ENCODE peak calls at places on chromosomes 16 and 17, in four cellular contexts. C is upper lobe of left lung, X is heart left ventricle, Y is HCT116. M is an unnamed sample.

GRCh38 chr17:28526381-28526780 is 20.2 kb downstream of the FOXN1 start:
- ATAC-seq in X (no peak), C (no peak), Y (no peak), M (no peak)

GRCh38 chr17:57356722-57357391 is 100.5 kb downstream of the MSI2 start:
- ATAC-seq in C (peak), Y (no peak), X (no peak), M (no peak)

GRCh38 chr17:4987767-4988083 is 250 bp upstream of the CAMTA2 start:
- ATAC-seq in Y (no peak), X (no peak), C (peak), M (peak)

GRCh38 chr16:63575031-63575430 is 1538.8 kb upstream of the CDH8 start:
- ATAC-seq in Y (no peak), X (no peak), C (no peak), M (no peak)

GRCh38 chr16:50576403-50577113 is 28.4 kb downstream of the NKD1 start:
- ATAC-seq in Y (no peak), X (no peak), C (no peak), M (no peak)

GRCh38 chr17:50828508-50829170 is 6.7 kb upstream of the WFIKKN2 start:
- ATAC-seq in C (no peak), X (no peak), Y (no peak), M (no peak)

GRCh38 chr17:14760212-14760611 is 459.3 kb downstream of the HS3ST3B1 start:
- ATAC-seq in X (no peak), C (no peak), Y (no peak), M (no peak)

GRCh38 chr16:72921106-72921505 is 126.8 kb downstream of the ZFHX3 start:
- ATAC-seq in X (peak), C (no peak), Y (no peak), M (no peak)

GRCh38 chr16:89413811-89414585 is 76.4 kb downstream of the ANKRD11 start:
- ATAC-seq in C (no peak), Y (no peak), X (no peak), M (no peak)

GRCh38 chr16:72967941-72968340 is 80.0 kb downstream of the ZFHX3 start:
- ATAC-seq in C (no peak), X (no peak), Y (no peak), M (no peak)

GRCh38 chr16:73350707-73351452 is 303.0 kb upstream of the ZFHX3 start:
- ATAC-seq in Y (no peak), C (no peak), X (peak), M (no peak)

GRCh38 chr17:17201907-17202306 is 4.2 kb downstream of the PLD6 start:
- ATAC-seq in C (no peak), X (peak), Y (no peak), M (no peak)

GRCh38 chr17:17860761-17861107 is 23.9 kb upstream of the SREBF1 start:
- ATAC-seq in X (no peak), C (peak), Y (no peak), M (no peak)

GRCh38 chr17:35542990-35543389 is 5.5 kb upstream of the SLFN12L start:
- ATAC-seq in X (no peak), Y (no peak), C (no peak), M (no peak)

GRCh38 chr16:49620868-49621239 is 235.1 kb downstream of the ZNF423 start:
- ATAC-seq in X (no peak), Y (peak), C (no peak), M (no peak)

GRCh38 chr17:58166682-58167081 is at the start of gene OR4D2:
- ATAC-seq in X (no peak), Y (no peak), C (no peak), M (no peak)

GRCh38 chr17:39224778-39225307 is 902 bp downstream of the STAC2 start:
- ATAC-seq in C (no peak), Y (no peak), X (peak), M (no peak)

GRCh38 chr17:55266051-55266957 is 1.5 kb downstream of the HLF start:
- ATAC-seq in C (peak), Y (no peak), X (peak), M (peak)

GRCh38 chr17:70527364-70527888 is 358.1 kb downstream of the KCNJ2 start:
- ATAC-seq in X (peak), C (peak), Y (no peak), M (peak)

GRCh38 chr17:57527437-57528083 is 217.5 kb downstream of the CCDC182 start:
- ATAC-seq in Y (no peak), X (no peak), C (no peak), M (no peak)

GRCh38 chr16:50081428-50082018 is 15.8 kb downstream of the HEATR3 start:
- ATAC-seq in Y (no peak), X (no peak), C (no peak), M (no peak)

GRCh38 chr16:12906271-12906670 is 4.9 kb downstream of the SHISA9 start:
- ATAC-seq in X (no peak), C (no peak), Y (no peak), M (no peak)

GRCh38 chr17:81808778-81809555 is 5.0 kb downstream of the GCGR start:
- ATAC-seq in C (no peak), X (no peak), Y (peak), M (no peak)

GRCh38 chr17:62653831-62654829 is 26.7 kb downstream of the MRC2 start:
- ATAC-seq in Y (no peak), X (peak), C (peak), M (peak)

GRCh38 chr17:39653662-39654331 is 11.4 kb upstream of the TCAP start:
- ATAC-seq in Y (peak), X (peak), C (peak), M (no peak)

GRCh38 chr17:50532452-50533024 is at the start of gene EPN3:
- ATAC-seq in C (peak), X (peak), Y (peak), M (no peak)

GRCh38 chr16:89160977-89161701 is 10.4 kb upstream of the CDH15 start:
- ATAC-seq in X (no peak), Y (no peak), C (no peak), M (no peak)

GRCh38 chr16:7239547-7239946 is 93.1 kb upstream of the RBFOX1 start:
- ATAC-seq in C (no peak), Y (no peak), X (no peak), M (no peak)

GRCh38 chr16:50372611-50373344 is 4.0 kb upstream of the BRD7 start:
- ATAC-seq in X (peak), Y (no peak), C (no peak), M (peak)

GRCh38 chr17:20189322-20189721 is 180.2 kb downstream of the SPECC1 start:
- ATAC-seq in C (no peak), Y (no peak), X (no peak), M (no peak)

GRCh38 chr17:17110520-17110919 is 68.3 kb downstream of the MPRIP start:
- ATAC-seq in Y (no peak), X (no peak), C (no peak), M (no peak)

GRCh38 chr17:20244671-20245070 is 222.7 kb downstream of the LGALS9B start:
- ATAC-seq in C (no peak), Y (no peak), X (no peak), M (no peak)

GRCh38 chr16:17329412-17329811 is 141.3 kb downstream of the XYLT1 start:
- ATAC-seq in X (no peak), Y (no peak), C (no peak), M (no peak)

DNA sequence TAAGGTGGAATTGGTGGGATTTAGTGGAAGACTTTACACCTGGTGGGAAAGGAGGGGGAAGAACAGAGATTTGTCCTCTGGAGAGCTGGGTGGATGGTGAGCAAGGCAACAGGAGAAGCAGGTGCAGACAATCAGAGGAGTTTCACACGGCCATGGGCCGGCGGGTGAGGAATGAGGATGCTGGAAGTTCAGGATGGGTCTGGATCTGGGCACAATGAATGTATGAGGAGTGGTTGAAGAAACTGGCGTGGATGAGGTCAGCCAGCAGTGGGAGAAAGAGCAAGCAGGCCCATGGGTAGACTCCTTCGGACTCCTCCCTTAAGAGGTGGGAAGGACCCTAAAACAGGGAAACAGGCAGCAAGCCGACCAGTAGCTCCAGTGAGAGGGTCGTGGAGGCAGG is 10.1 kb upstream of the MNT start:
- ATAC-seq in X (no peak), Y (no peak), C (no peak), M (no peak)
- H3K27ac ChIP-seq in X (no peak), Y (no peak), C (no peak), M (no peak)

DNA sequence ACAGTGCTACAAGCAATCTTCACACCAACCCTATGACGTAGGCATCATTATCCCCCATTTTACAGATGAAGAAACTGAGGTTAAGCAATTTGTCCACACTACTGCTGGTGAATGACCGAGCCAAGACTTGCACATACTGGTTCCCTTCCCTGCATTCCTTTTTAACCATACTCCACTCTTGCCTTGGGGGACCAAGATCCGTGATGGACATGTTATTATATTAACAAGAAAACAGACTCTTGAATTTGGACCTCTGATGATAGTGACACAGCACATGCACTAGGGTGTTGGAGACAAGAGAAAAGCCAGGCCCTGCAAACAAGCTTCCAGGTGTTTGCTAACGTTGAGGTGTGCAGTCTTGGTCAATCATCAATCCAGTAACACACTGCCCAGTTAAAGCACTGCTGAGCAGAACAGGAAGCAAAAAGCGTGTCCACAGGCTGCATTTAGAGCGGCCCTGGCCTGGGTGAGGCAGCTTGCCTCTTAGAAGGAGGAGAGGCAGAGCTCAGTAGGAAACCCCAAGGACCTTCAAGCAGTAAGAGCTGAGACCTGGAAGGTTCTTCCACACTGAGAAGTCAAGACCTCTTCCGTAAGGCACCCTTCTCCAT is 36.7 kb downstream of the HNF1B start:
- ATAC-seq in X (no peak), Y (peak), C (peak), M (no peak)
- TF ChIP-seq POLR2A in X (no peak), Y (no peak), C (no peak), M (no peak)

GRCh38 chr17:45346255-45347015 is 29.6 kb upstream of the MAP3K14 start:
- ATAC-seq in C (no peak), Y (no peak), X (peak), M (peak)
- H3K27ac ChIP-seq in C (peak), Y (no peak), X (peak), M (peak)

DNA sequence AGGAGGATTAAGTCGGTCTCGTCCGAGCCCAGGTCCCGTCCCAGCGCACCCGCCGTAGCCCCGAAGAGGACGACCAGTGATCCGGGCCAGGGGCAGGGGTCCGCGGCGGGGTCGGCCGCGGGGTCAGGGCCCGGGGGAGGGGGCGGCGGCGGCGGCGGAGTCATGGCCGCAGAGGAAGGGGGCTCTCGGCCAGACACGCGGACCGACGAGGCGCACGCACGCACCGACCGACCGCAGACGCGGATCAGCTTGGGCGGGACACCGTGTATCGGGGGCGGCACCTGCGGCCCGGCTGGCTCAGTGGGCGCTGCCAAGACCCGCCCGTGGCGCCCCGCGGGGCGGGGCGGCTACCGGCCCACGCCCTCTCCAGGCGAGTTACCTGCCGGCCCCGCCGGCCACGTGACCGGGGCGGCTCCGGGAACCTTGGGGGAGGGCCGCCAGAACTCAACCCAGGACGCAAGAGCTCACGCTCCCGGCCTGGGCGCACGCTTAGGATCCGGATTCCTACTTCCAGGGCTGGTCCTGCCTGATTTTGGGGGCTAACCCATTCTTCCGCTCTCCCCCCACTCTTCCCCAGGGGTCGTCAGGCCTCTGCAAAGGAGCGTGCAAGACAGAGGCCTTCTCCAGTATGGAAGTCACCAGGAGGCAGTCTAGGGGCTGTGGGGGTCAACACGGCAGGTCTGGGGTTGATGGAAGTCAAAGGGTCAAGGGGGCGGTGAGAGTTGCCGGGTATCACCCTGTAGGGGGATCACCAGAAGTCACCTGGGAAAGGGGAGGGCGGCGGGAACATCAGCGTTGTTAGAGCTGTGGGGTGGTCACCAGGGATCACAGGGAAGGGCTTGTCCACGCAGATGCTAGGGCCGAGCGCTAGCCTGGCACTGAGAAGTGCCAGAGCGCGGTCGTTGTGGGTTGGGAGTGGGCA is at the start of gene ESRP2:
- ATAC-seq in C (peak), Y (peak), X (no peak), M (no peak)
- TF ChIP-seq POLR2A in C (peak), Y (peak), X (no peak), M (no peak)

GRCh38 chr17:31880311-31880710 is 21.2 kb downstream of the UTP6 start:
- ATAC-seq in C (no peak), X (no peak), Y (no peak), M (no peak)
- H3K27ac ChIP-seq in C (no peak), X (no peak), Y (no peak), M (no peak)

DNA sequence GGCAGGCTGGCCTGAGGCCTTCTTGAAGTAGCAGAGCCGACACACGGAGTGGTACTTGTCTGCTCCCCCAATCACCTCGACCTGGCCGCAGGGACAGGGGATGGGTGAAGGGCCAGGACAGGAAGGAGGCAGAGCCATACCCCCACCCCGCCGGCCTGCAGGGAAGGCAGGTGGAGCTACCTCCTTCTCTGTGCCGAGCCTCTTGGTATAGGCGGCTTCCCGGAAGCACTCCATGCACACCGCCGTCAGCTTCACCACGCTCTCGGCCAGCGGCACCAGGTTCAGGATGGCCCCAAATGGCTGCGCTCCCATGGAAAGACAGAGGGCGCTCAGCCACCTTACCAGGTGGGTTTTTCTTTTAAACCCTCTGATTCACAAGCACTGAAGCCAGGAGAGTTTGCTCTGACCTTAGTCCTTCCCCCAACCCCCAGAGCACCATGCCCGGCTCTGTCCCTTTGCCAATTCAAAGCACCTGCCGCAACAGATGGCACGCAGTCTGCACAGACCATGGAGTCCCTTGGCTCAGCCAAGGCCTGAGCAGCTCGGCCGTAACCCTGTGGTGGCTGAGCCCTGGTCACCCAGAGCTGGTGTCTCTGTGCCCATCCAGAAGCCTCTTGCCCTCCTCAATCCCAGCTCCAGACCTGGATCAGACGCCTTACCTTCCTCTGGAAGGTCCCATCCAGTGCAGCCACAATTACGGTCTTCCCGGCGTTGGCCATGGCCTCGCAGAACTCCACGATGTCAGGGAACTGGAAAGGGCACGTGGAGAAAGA is 6.7 kb downstream of the SYNGR2 start:
- ATAC-seq in C (peak), X (no peak), Y (peak), M (no peak)
- TF ChIP-seq POLR2A in C (no peak), X (peak), Y (no peak), M (no peak)